ENCODE peak calls at places on chromosomes 2 and 18, in four cellular contexts. H is NCI-H146, S is NCI-H226, Q is pancreas. P is an unnamed sample.
A peak's percentile ranks its signal among the peaks of the same experiment; 100 is the strongest.

GRCh38 chr2:227164745-227165350 is 424 bp downstream of the COL4A3 start:
- DNase-seq in Q (peak; percentile 30), H (peak; percentile 0), S (no peak), P (peak; percentile 80)

GRCh38 chr18:69658137-69658536 is 257.4 kb downstream of the DOK6 start:
- DNase-seq in S (no peak), Q (no peak), H (no peak), P (peak; percentile 67)

GRCh38 chr2:213723051-213723560 is 438.8 kb downstream of the SPAG16 start:
- DNase-seq in S (no peak), Q (no peak), H (no peak), P (no peak)

GRCh38 chr2:202508686-202509085 is 126.1 kb upstream of the FAM117B start:
- DNase-seq in S (no peak), Q (no peak), H (no peak), P (no peak)

GRCh38 chr18:8668381-8668780 is 37.0 kb upstream of the MTCL1 start:
- DNase-seq in Q (no peak), H (no peak), S (no peak), P (no peak)

GRCh38 chr18:36411745-36412168 is 114.2 kb downstream of the FHOD3 start:
- DNase-seq in Q (no peak), H (peak; percentile 61), S (peak; percentile 11), P (peak; percentile 74)

GRCh38 chr2:39150890-39151497 is 30.1 kb upstream of the SOS1 start:
- DNase-seq in H (no peak), S (no peak), Q (no peak), P (peak; percentile 54)

GRCh38 chr2:241269707-241270520 is 45.6 kb downstream of the HDLBP start:
- DNase-seq in Q (peak; percentile 41), S (no peak), H (no peak), P (no peak)

GRCh38 chr18:42032447-42032846 is 77.4 kb downstream of the PIK3C3 start:
- DNase-seq in S (no peak), Q (no peak), H (no peak), P (no peak)

GRCh38 chr18:12883003-12883683 is 894 bp downstream of the PTPN2 start:
- DNase-seq in H (peak; percentile 80), S (no peak), Q (no peak), P (peak; percentile 84)

GRCh38 chr2:64005707-64006356 is 13.4 kb downstream of the VPS54 start:
- DNase-seq in S (no peak), Q (no peak), H (no peak), P (no peak)

GRCh38 chr2:162579169-162579568 is 235.2 kb downstream of the GCA start:
- DNase-seq in Q (no peak), S (no peak), H (no peak), P (peak; percentile 22)

GRCh38 chr2:53234548-53234903 is 533.1 kb upstream of the CHAC2 start:
- DNase-seq in H (no peak), Q (no peak), S (no peak), P (peak; percentile 63)

GRCh38 chr18:56238576-56238975 is 399.8 kb downstream of the TXNL1 start:
- DNase-seq in H (no peak), S (no peak), Q (no peak), P (peak; percentile 43)

GRCh38 chr2:96151595-96152300 is 6.5 kb upstream of the DUSP2 start:
- DNase-seq in S (no peak), Q (no peak), H (no peak), P (no peak)

GRCh38 chr2:17388790-17389189 is 129.4 kb downstream of the RAD51AP2 start:
- DNase-seq in S (no peak), Q (no peak), H (no peak), P (no peak)

GRCh38 chr2:17543848-17544645 is 3.6 kb downstream of the VSNL1 start:
- DNase-seq in Q (no peak), S (peak; percentile 16), H (no peak), P (peak; percentile 1)

GRCh38 chr18:2855560-2856350 is 8.9 kb downstream of the EMILIN2 start:
- DNase-seq in H (no peak), Q (no peak), S (no peak), P (no peak)

GRCh38 chr2:178227187-178227586 is 32.9 kb downstream of the OSBPL6 start:
- DNase-seq in H (no peak), S (peak; percentile 42), Q (no peak), P (no peak)

GRCh38 chr18:31317860-31318259 is at the start of gene DSG1:
- DNase-seq in Q (no peak), H (no peak), S (no peak), P (no peak)

GRCh38 chr18:44826418-44827259 is 146.0 kb downstream of the SETBP1 start:
- DNase-seq in S (peak; percentile 72), H (peak; percentile 55), Q (peak; percentile 70), P (peak; percentile 75)

GRCh38 chr2:224175010-224175409 is 135.9 kb upstream of the SERPINE2 start:
- DNase-seq in Q (no peak), H (no peak), S (no peak), P (no peak)

GRCh38 chr2:216743781-216744180 is 48.4 kb upstream of the IGFBP5 start:
- DNase-seq in S (no peak), Q (no peak), H (no peak), P (no peak)

GRCh38 chr2:3633089-3633981 is 24.7 kb upstream of the ALLC start:
- DNase-seq in H (no peak), S (no peak), Q (no peak), P (peak; percentile 15)

GRCh38 chr2:58194451-58194850 is 46.7 kb downstream of the FANCL start:
- DNase-seq in Q (no peak), H (peak; percentile 91), S (no peak), P (no peak)

GRCh38 chr18:79785831-79786230 is 11.9 kb upstream of the KCNG2 start:
- DNase-seq in S (no peak), H (no peak), Q (no peak), P (no peak)

GRCh38 chr2:214604861-214605260 is 194.0 kb downstream of the VWC2L start:
- DNase-seq in H (no peak), S (no peak), Q (no peak), P (no peak)

GRCh38 chr2:109535217-109535946 is 78.4 kb downstream of the SEPTIN10 start:
- DNase-seq in Q (no peak), H (no peak), S (no peak), P (no peak)

GRCh38 chr18:34677056-34677574 is 33.0 kb upstream of the DTNA start:
- DNase-seq in S (no peak), Q (no peak), H (no peak), P (no peak)

GRCh38 chr2:100053499-100053898 is 88.9 kb downstream of the AFF3 start:
- DNase-seq in Q (no peak), H (no peak), S (no peak), P (no peak)

P was measured in DMS53.